ENCODE peak calls at places on chromosome 12, in eight cellular contexts. One of them, this sample, is unnamed.

GRCh38 chr12:109736552-109737108 is 23.0 kb downstream of the FAM222A start:
- DNase-seq in brain microvascular endothelial cell: peak; percentile 65
- DNase-seq in fibroblast of pulmonary artery: peak; percentile 70
- DNase-seq in T-cell: no peak
- DNase-seq in stimulated activated CD4-positive, alpha-beta T cell treated with anti-CD3 and anti-CD28 coated beads, Interleukin-2, amount 100 ng/mL, for 48 hours: no peak
- DNase-seq in progenitor cell of endocrine pancreas: peak; percentile 67
- DNase-seq in chondrocyte: peak; percentile 86
- DNase-seq in foreskin keratinocyte: no peak
- DNase-seq in this sample: no peak

GRCh38 chr12:20646239-20646827 is 48.8 kb upstream of the SLCO1C1 start:
- DNase-seq in stimulated activated CD4-positive, alpha-beta T cell treated with anti-CD3 and anti-CD28 coated beads, Interleukin-2, amount 100 ng/mL, for 48 hours: no peak
- DNase-seq in foreskin keratinocyte: peak; percentile 8
- DNase-seq in progenitor cell of endocrine pancreas: no peak
- DNase-seq in T-cell: no peak
- DNase-seq in fibroblast of pulmonary artery: peak; percentile 75
- DNase-seq in chondrocyte: no peak
- DNase-seq in brain microvascular endothelial cell: peak; percentile 43
- DNase-seq in this sample: peak; percentile 10

GRCh38 chr12:6363330-6364036 is 11.9 kb downstream of the SCNN1A start:
- DNase-seq in progenitor cell of endocrine pancreas: peak; percentile 73
- DNase-seq in brain microvascular endothelial cell: no peak
- DNase-seq in T-cell: peak; percentile 66
- DNase-seq in foreskin keratinocyte: no peak
- DNase-seq in chondrocyte: peak; percentile 88
- DNase-seq in fibroblast of pulmonary artery: peak; percentile 64
- DNase-seq in stimulated activated CD4-positive, alpha-beta T cell treated with anti-CD3 and anti-CD28 coated beads, Interleukin-2, amount 100 ng/mL, for 48 hours: peak; percentile 52
- DNase-seq in this sample: peak; percentile 89

GRCh38 chr12:64318605-64319004 is 72.0 kb downstream of the C12orf56 start:
- DNase-seq in foreskin keratinocyte: no peak
- DNase-seq in T-cell: no peak
- DNase-seq in fibroblast of pulmonary artery: peak; percentile 80
- DNase-seq in brain microvascular endothelial cell: peak; percentile 20
- DNase-seq in stimulated activated CD4-positive, alpha-beta T cell treated with anti-CD3 and anti-CD28 coated beads, Interleukin-2, amount 100 ng/mL, for 48 hours: no peak
- DNase-seq in chondrocyte: no peak
- DNase-seq in progenitor cell of endocrine pancreas: no peak
- DNase-seq in this sample: peak; percentile 20

GRCh38 chr12:42706331-42706730 is 116.8 kb upstream of the PRICKLE1 start:
- DNase-seq in T-cell: no peak
- DNase-seq in chondrocyte: no peak
- DNase-seq in brain microvascular endothelial cell: no peak
- DNase-seq in stimulated activated CD4-positive, alpha-beta T cell treated with anti-CD3 and anti-CD28 coated beads, Interleukin-2, amount 100 ng/mL, for 48 hours: no peak
- DNase-seq in progenitor cell of endocrine pancreas: no peak
- DNase-seq in fibroblast of pulmonary artery: no peak
- DNase-seq in foreskin keratinocyte: peak; percentile 6
- DNase-seq in this sample: no peak

GRCh38 chr12:15497621-15498285 is 175.4 kb downstream of the PTPRO start:
- DNase-seq in foreskin keratinocyte: no peak
- DNase-seq in brain microvascular endothelial cell: no peak
- DNase-seq in chondrocyte: no peak
- DNase-seq in fibroblast of pulmonary artery: no peak
- DNase-seq in T-cell: no peak
- DNase-seq in progenitor cell of endocrine pancreas: no peak
- DNase-seq in stimulated activated CD4-positive, alpha-beta T cell treated with anti-CD3 and anti-CD28 coated beads, Interleukin-2, amount 100 ng/mL, for 48 hours: no peak
- DNase-seq in this sample: no peak

GRCh38 chr12:64270411-64270810 is 48.3 kb upstream of the KICS2 start:
- DNase-seq in chondrocyte: no peak
- DNase-seq in fibroblast of pulmonary artery: no peak
- DNase-seq in brain microvascular endothelial cell: no peak
- DNase-seq in T-cell: no peak
- DNase-seq in progenitor cell of endocrine pancreas: no peak
- DNase-seq in foreskin keratinocyte: no peak
- DNase-seq in stimulated activated CD4-positive, alpha-beta T cell treated with anti-CD3 and anti-CD28 coated beads, Interleukin-2, amount 100 ng/mL, for 48 hours: no peak
- DNase-seq in this sample: no peak

GRCh38 chr12:82912406-82912805 is 225.7 kb downstream of the TMTC2 start:
- DNase-seq in fibroblast of pulmonary artery: peak; percentile 55
- DNase-seq in progenitor cell of endocrine pancreas: no peak
- DNase-seq in T-cell: no peak
- DNase-seq in stimulated activated CD4-positive, alpha-beta T cell treated with anti-CD3 and anti-CD28 coated beads, Interleukin-2, amount 100 ng/mL, for 48 hours: no peak
- DNase-seq in foreskin keratinocyte: peak; percentile 40
- DNase-seq in brain microvascular endothelial cell: no peak
- DNase-seq in chondrocyte: no peak
- DNase-seq in this sample: no peak

GRCh38 chr12:120399531-120399930 is 30.6 kb upstream of the MSI1 start:
- DNase-seq in T-cell: no peak
- DNase-seq in brain microvascular endothelial cell: peak; percentile 55
- DNase-seq in chondrocyte: no peak
- DNase-seq in foreskin keratinocyte: no peak
- DNase-seq in fibroblast of pulmonary artery: peak; percentile 31
- DNase-seq in stimulated activated CD4-positive, alpha-beta T cell treated with anti-CD3 and anti-CD28 coated beads, Interleukin-2, amount 100 ng/mL, for 48 hours: no peak
- DNase-seq in progenitor cell of endocrine pancreas: no peak
- DNase-seq in this sample: peak; percentile 45

GRCh38 chr12:121705514-121705913 is 7.0 kb upstream of the TMEM120B start:
- DNase-seq in T-cell: no peak
- DNase-seq in brain microvascular endothelial cell: no peak
- DNase-seq in fibroblast of pulmonary artery: no peak
- DNase-seq in stimulated activated CD4-positive, alpha-beta T cell treated with anti-CD3 and anti-CD28 coated beads, Interleukin-2, amount 100 ng/mL, for 48 hours: no peak
- DNase-seq in chondrocyte: no peak
- DNase-seq in foreskin keratinocyte: no peak
- DNase-seq in progenitor cell of endocrine pancreas: no peak
- DNase-seq in this sample: no peak

GRCh38 chr12:26153421-26154154 is 28.8 kb upstream of the BHLHE41 start:
- DNase-seq in brain microvascular endothelial cell: peak; percentile 96
- DNase-seq in fibroblast of pulmonary artery: peak; percentile 95
- DNase-seq in chondrocyte: no peak
- DNase-seq in stimulated activated CD4-positive, alpha-beta T cell treated with anti-CD3 and anti-CD28 coated beads, Interleukin-2, amount 100 ng/mL, for 48 hours: no peak
- DNase-seq in T-cell: no peak
- DNase-seq in foreskin keratinocyte: peak; percentile 86
- DNase-seq in progenitor cell of endocrine pancreas: no peak
- DNase-seq in this sample: no peak

GRCh38 chr12:1793426-1794210 is 26.7 kb upstream of the LRTM2 start:
- DNase-seq in T-cell: no peak
- DNase-seq in chondrocyte: peak; percentile 72
- DNase-seq in stimulated activated CD4-positive, alpha-beta T cell treated with anti-CD3 and anti-CD28 coated beads, Interleukin-2, amount 100 ng/mL, for 48 hours: no peak
- DNase-seq in progenitor cell of endocrine pancreas: no peak
- DNase-seq in foreskin keratinocyte: no peak
- DNase-seq in brain microvascular endothelial cell: no peak
- DNase-seq in fibroblast of pulmonary artery: no peak
- DNase-seq in this sample: peak; percentile 4

This sample was measured in GM20000.